ENCODE peak calls at places on chromosome 9, in seven cellular contexts. S is neuronal stem cell, X is IMR-90, V is mesendoderm, M is H9, J is mesenchymal stem cell, R is trophoblast cell. F is an unnamed sample.

GRCh38 chr9:109780453-109781033 is 545 bp downstream of the PALM2AKAP2 start:
- DNase-seq in S (peak), X (no peak), V (peak), M (no peak), J (peak), R (no peak), F (no peak)

GRCh38 chr9:121700831-121701419 is 49.5 kb downstream of the DAB2IP start:
- DNase-seq in S (no peak), X (no peak), V (no peak), M (no peak), J (no peak), R (no peak), F (no peak)

GRCh38 chr9:4654084-4654483 is 8.0 kb upstream of the PLPP6 start:
- DNase-seq in S (no peak), X (no peak), V (no peak), M (no peak), J (no peak), R (no peak), F (no peak)

GRCh38 chr9:75369989-75370388 is 281.7 kb downstream of the OSTF1 start:
- DNase-seq in S (no peak), X (no peak), V (peak), M (no peak), J (no peak), R (peak), F (no peak)

GRCh38 chr9:104276709-104277245 is 182.7 kb downstream of the SMC2 start:
- DNase-seq in S (no peak), X (no peak), V (no peak), M (no peak), J (no peak), R (no peak), F (no peak)

GRCh38 chr9:116152941-116153764 is 438 bp upstream of the PAPPA start:
- DNase-seq in S (peak), X (peak), V (peak), M (peak), J (peak), R (peak), F (no peak)

GRCh38 chr9:97766092-97766491 is 69.0 kb upstream of the XPA start:
- DNase-seq in S (no peak), X (peak), V (no peak), M (no peak), J (no peak), R (no peak), F (no peak)

GRCh38 chr9:21624675-21625477 is 142.8 kb upstream of the IFNE start:
- DNase-seq in S (no peak), X (no peak), V (no peak), M (no peak), J (no peak), R (no peak), F (no peak)

GRCh38 chr9:23555849-23556248 is 270.2 kb downstream of the ELAVL2 start:
- DNase-seq in S (no peak), X (no peak), V (peak), M (peak), J (no peak), R (no peak), F (peak)

GRCh38 chr9:109010676-109011655 is 2.3 kb downstream of the CTNNAL1 start:
- DNase-seq in S (no peak), X (peak), V (no peak), M (no peak), J (peak), R (peak), F (no peak)

GRCh38 chr9:88502552-88503034 is 32.4 kb upstream of the NXNL2 start:
- DNase-seq in S (no peak), X (no peak), V (peak), M (no peak), J (no peak), R (no peak), F (no peak)

GRCh38 chr9:108550111-108550510 is 305.7 kb downstream of the ACTL7B start:
- DNase-seq in S (no peak), X (no peak), V (no peak), M (no peak), J (peak), R (no peak), F (no peak)

GRCh38 chr9:98127226-98127625 is 8.2 kb upstream of the TRIM14 start:
- DNase-seq in S (no peak), X (no peak), V (no peak), M (no peak), J (no peak), R (no peak), F (no peak)

GRCh38 chr9:98144076-98144475 is 25.1 kb upstream of the TRIM14 start:
- DNase-seq in S (no peak), X (no peak), V (no peak), M (no peak), J (no peak), R (no peak), F (no peak)

GRCh38 chr9:121288874-121289553 is 21.1 kb downstream of the GSN start:
- DNase-seq in S (peak), X (peak), V (peak), M (peak), J (peak), R (peak), F (peak)

GRCh38 chr9:84668204-84669007 is 1.1 kb upstream of the NTRK2 start:
- DNase-seq in S (peak), X (peak), V (peak), M (peak), J (peak), R (peak), F (peak)

GRCh38 chr9:88772602-88773001 is 218.7 kb upstream of the S1PR3 start:
- DNase-seq in S (no peak), X (no peak), V (no peak), M (no peak), J (no peak), R (no peak), F (no peak)

GRCh38 chr9:18238752-18239151 is 235.2 kb upstream of the ADAMTSL1 start:
- DNase-seq in S (no peak), X (peak), V (no peak), M (no peak), J (no peak), R (no peak), F (no peak)

GRCh38 chr9:27954858-27955257 is 381.6 kb upstream of the C9orf72 start:
- DNase-seq in S (no peak), X (no peak), V (no peak), M (no peak), J (no peak), R (no peak), F (no peak)

GRCh38 chr9:115880221-115880620 is 273.4 kb upstream of the PAPPA start:
- DNase-seq in S (no peak), X (peak), V (no peak), M (no peak), J (no peak), R (no peak), F (no peak)

GRCh38 chr9:87464110-87464991 is 33.3 kb upstream of the DAPK1 start:
- DNase-seq in S (no peak), X (no peak), V (no peak), M (no peak), J (no peak), R (peak), F (no peak)

GRCh38 chr9:80144856-80145255 is 573.1 kb downstream of the TLE4 start:
- DNase-seq in S (no peak), X (no peak), V (no peak), M (no peak), J (no peak), R (peak), F (no peak)

GRCh38 chr9:91164724-91165520 is 196.8 kb downstream of the AUH start:
- DNase-seq in S (no peak), X (peak), V (peak), M (no peak), J (peak), R (peak), F (no peak)

GRCh38 chr9:79687131-79687447 is 115.3 kb downstream of the TLE4 start:
- DNase-seq in S (no peak), X (no peak), V (no peak), M (no peak), J (no peak), R (no peak), F (no peak)

GRCh38 chr9:22044583-22044982 is 35.5 kb upstream of the CDKN2B start:
- DNase-seq in S (no peak), X (peak), V (no peak), M (no peak), J (peak), R (no peak), F (no peak)

GRCh38 chr9:126705767-126706697 is 92.3 kb downstream of the LMX1B start:
- DNase-seq in S (no peak), X (peak), V (peak), M (peak), J (peak), R (peak), F (peak)

GRCh38 chr9:125700791-125701190 is 6.2 kb downstream of the MAPKAP1 start:
- DNase-seq in S (no peak), X (peak), V (peak), M (peak), J (no peak), R (no peak), F (no peak)

GRCh38 chr9:92325991-92326500 is 293 bp downstream of the CENPP start:
- DNase-seq in S (peak), X (peak), V (no peak), M (no peak), J (no peak), R (no peak), F (no peak)

GRCh38 chr9:35254237-35254636 is 92.4 kb downstream of the UNC13B start:
- DNase-seq in S (no peak), X (no peak), V (peak), M (no peak), J (no peak), R (no peak), F (no peak)

GRCh38 chr9:87525546-87526303 is 28.1 kb downstream of the DAPK1 start:
- DNase-seq in S (no peak), X (no peak), V (peak), M (no peak), J (no peak), R (no peak), F (no peak)

GRCh38 chr9:4750021-4750673 is 9.1 kb upstream of the AK3 start:
- DNase-seq in S (no peak), X (peak), V (peak), M (no peak), J (peak), R (no peak), F (no peak)

GRCh38 chr9:14203366-14204056 is 110.4 kb downstream of the NFIB start:
- DNase-seq in S (no peak), X (no peak), V (no peak), M (no peak), J (no peak), R (no peak), F (no peak)

GRCh38 chr9:93459432-93459847 is 6.1 kb upstream of the FAM120AOS start:
- DNase-seq in S (no peak), X (no peak), V (no peak), M (no peak), J (no peak), R (no peak), F (no peak)

GRCh38 chr9:24498632-24499031 is 47.1 kb downstream of the IZUMO3 start:
- DNase-seq in S (no peak), X (no peak), V (peak), M (no peak), J (no peak), R (no peak), F (no peak)

GRCh38 chr9:130975156-130975555 is 33.8 kb upstream of the LAMC3 start:
- DNase-seq in S (no peak), X (no peak), V (no peak), M (no peak), J (no peak), R (no peak), F (no peak)

GRCh38 chr9:19642256-19642655 is 146.6 kb downstream of the SLC24A2 start:
- DNase-seq in S (no peak), X (no peak), V (no peak), M (no peak), J (no peak), R (no peak), F (no peak)

GRCh38 chr9:86807577-86807976 is 139.7 kb downstream of the GAS1 start:
- DNase-seq in S (peak), X (no peak), V (peak), M (no peak), J (no peak), R (no peak), F (no peak)

GRCh38 chr9:120571443-120572257 is 8.3 kb downstream of the CDK5RAP2 start:
- DNase-seq in S (no peak), X (peak), V (no peak), M (no peak), J (no peak), R (no peak), F (no peak)

GRCh38 chr9:124359841-124360240 is 55.4 kb downstream of the PSMB7 start:
- DNase-seq in S (no peak), X (no peak), V (no peak), M (no peak), J (no peak), R (no peak), F (no peak)
- H2BK5ac ChIP-seq in S (no peak), X (no peak), V (no peak), M (no peak), J (no peak), R (no peak), F (no peak)

DNA sequence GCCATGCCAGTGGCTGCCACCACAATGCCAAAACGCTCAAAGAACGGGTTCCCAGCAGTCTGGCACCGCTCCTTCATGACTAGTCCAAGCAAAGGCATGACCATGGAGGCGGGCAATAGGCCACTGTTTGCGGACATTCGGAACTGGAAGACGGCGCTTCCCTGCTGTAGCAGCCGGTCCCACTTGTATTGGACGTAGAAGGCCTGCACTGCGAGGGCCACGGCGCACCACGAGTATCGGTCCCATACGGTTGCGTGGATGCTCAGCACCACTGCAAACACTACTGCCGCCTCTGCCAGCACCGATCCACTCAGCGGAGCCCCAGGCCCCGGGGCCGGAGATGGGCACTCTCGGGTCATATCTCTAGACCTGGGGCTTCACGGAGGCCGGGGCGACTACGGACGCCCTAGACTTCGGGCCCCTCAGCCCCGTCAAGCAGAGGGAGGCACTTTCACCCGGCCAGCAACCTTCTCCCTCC is 419 bp downstream of the DOLK start:
- DNase-seq in S (no peak), X (peak), V (peak), M (no peak), J (no peak), R (no peak), F (no peak)
- H2BK5ac ChIP-seq in S (peak), X (peak), V (peak), M (no peak), J (no peak), R (peak), F (peak)

GRCh38 chr9:132985489-132985888 is 7.0 kb downstream of the GFI1B start:
- DNase-seq in S (no peak), X (no peak), V (no peak), M (no peak), J (no peak), R (no peak), F (no peak)
- H2BK5ac ChIP-seq in S (no peak), X (no peak), V (no peak), M (no peak), J (no peak), R (no peak), F (no peak)

GRCh38 chr9:134593756-134594375 is 47.7 kb upstream of the COL5A1 start:
- DNase-seq in S (no peak), X (no peak), V (no peak), M (no peak), J (no peak), R (no peak), F (no peak)
- H2BK5ac ChIP-seq in S (no peak), X (no peak), V (no peak), M (no peak), J (no peak), R (no peak), F (no peak)

GRCh38 chr9:16535555-16535954 is 334.9 kb downstream of the BNC2 start:
- DNase-seq in S (no peak), X (no peak), V (no peak), M (no peak), J (no peak), R (peak), F (no peak)

GRCh38 chr9:16532272-16532671 is 338.2 kb downstream of the BNC2 start:
- DNase-seq in S (no peak), X (no peak), V (no peak), M (no peak), J (no peak), R (no peak), F (no peak)

GRCh38 chr9:16530669-16531461 is 339.6 kb downstream of the BNC2 start:
- DNase-seq in S (no peak), X (peak), V (no peak), M (no peak), J (peak), R (no peak), F (no peak)

DNA sequence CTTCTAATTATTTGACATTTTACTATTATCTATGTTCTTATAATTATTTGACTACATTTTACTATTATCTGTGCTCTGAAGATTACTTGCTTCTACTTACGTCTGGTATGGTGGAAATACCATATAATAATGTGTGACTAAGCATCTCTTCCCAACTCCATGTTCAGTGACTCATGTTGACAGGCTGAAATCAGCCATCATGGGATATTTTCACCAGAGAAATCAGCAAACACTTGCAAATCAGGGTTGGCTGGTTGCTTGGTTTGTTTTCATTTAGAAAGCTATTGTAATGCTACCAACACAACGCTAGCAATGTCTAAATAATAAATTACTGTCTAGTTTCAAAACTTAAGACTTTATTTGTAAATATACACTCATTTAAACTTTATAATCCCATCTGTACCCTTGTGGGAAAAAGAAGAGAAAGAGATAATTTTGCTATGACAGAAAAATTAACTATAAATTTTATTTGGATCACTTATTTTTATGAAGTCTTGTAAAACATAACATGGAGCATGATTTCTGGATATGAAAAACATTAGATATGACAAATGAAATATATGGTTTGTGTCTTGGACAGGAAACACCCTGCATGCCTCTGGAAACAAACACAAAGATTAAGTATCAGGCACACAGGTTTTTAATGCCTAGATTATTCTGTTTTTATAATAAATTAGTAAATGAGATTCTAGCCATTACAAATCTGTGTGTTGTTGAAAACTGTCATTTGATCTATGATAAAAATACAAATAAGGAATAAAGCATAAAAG is 337.6 kb downstream of the BNC2 start:
- DNase-seq in S (no peak), X (peak), V (no peak), M (no peak), J (peak), R (no peak), F (no peak)
- H2BK5ac ChIP-seq in S (no peak), X (peak), V (no peak), M (no peak), J (no peak), R (no peak), F (no peak)

GRCh38 chr9:7144265-7145046 is 386.7 kb downstream of the KDM4C start:
- DNase-seq in S (no peak), X (no peak), V (peak), M (no peak), J (no peak), R (peak), F (peak)
- H2BK5ac ChIP-seq in S (no peak), X (no peak), V (no peak), M (no peak), J (no peak), R (peak), F (peak)

DNA sequence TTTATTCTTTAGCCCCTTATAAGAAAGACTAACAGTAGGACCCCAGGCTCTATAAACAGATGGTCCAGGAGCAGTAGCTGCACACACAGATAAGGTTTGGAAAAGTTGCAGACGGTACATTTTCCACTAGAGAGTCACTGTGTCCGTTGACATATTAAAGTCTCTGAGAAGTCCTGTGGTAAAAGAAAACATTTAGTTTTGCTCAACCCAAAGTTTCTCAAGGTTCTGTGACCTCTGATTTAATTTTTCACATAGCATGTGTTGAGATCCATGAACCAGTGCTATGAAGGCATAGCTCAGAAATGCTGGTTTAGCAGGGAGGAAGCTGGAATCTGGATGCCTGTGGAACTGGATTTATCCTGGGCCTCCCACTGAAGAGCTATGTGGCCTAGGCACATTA is 62.7 kb upstream of the RASEF start:
- DNase-seq in S (no peak), X (no peak), V (no peak), M (no peak), J (no peak), R (peak), F (no peak)
- H2BK5ac ChIP-seq in S (no peak), X (no peak), V (no peak), M (no peak), J (no peak), R (no peak), F (no peak)

GRCh38 chr9:37935106-37935505 is 31.2 kb upstream of the SLC25A51 start:
- DNase-seq in S (no peak), X (no peak), V (no peak), M (no peak), J (no peak), R (no peak), F (no peak)
- H2BK5ac ChIP-seq in S (no peak), X (no peak), V (no peak), M (no peak), J (no peak), R (no peak), F (peak)

GRCh38 chr9:114179516-114179915 is 24.2 kb downstream of the COL27A1 start:
- DNase-seq in S (no peak), X (no peak), V (no peak), M (no peak), J (no peak), R (no peak), F (no peak)

GRCh38 chr9:114176601-114177295 is 21.4 kb downstream of the COL27A1 start:
- DNase-seq in S (no peak), X (no peak), V (peak), M (no peak), J (peak), R (no peak), F (no peak)

GRCh38 chr9:114178076-114178475 is 22.7 kb downstream of the COL27A1 start:
- DNase-seq in S (no peak), X (no peak), V (no peak), M (no peak), J (no peak), R (no peak), F (no peak)

GRCh38 chr9:114178756-114179450 is 23.6 kb downstream of the COL27A1 start:
- DNase-seq in S (no peak), X (no peak), V (no peak), M (no peak), J (peak), R (no peak), F (no peak)

DNA sequence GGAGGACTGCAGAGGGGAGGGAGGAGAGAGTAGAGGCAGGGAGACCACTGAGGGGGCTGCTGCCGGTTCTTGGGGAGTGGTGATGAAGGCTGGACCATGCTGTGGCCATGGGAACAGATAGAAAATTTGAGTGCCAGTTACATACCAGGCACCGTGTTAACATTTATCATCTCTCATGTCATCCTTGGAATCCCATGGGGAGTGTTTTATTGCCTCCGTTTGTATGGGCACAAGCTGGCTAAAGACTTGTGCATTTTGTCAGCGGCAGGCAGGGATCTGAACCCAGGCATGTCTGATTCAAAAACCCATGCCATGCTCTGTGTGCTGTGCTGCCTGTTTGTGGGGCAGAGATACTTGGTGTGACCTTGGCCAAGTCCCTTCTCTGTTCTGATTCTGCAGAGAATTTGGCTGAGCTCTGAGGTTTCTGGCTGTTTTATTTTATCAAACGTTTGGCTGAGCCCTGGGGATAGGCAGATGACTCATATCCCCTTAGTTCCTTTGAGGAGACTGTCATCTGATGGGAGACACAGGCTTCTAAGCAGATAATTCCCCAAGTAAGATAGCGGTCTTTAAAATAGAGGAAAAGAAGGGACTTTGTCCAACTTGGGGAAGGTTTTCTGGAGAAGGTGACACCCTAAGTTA is 22.2 kb downstream of the COL27A1 start:
- DNase-seq in S (no peak), X (peak), V (no peak), M (no peak), J (peak), R (no peak), F (no peak)
- H2BK5ac ChIP-seq in S (no peak), X (no peak), V (no peak), M (no peak), J (no peak), R (no peak), F (no peak)

F was measured in H1.